ENCODE peak calls at places on chromosome 2, in nine cellular contexts. F is EL; K is activated naive CD4-positive, alpha-beta T cell treated with anti-CD3 and anti-CD28 coated beads, Interleukin-2, amount 50 U/mL, for 16 hours; Q is SK-MEL-5; B is putamen; Z is AG04449; O is cerebellum; C is NCI-H446 treated with DMSO at 0.1 percent for 48 hours; U is sigmoid colon. T is an unnamed sample.

GRCh38 chr2:57376985-57377384 is 669.6 kb upstream of the VRK2 start:
- DNase-seq in O (no peak), B (no peak), C (no peak), Q (peak), Z (no peak), F (peak), K (no peak), U (no peak), T (no peak)

GRCh38 chr2:239548965-239549595 is 148.3 kb upstream of the HDAC4 start:
- DNase-seq in Q (no peak), K (no peak), O (no peak), Z (no peak), B (no peak), F (no peak), C (no peak), U (peak), T (no peak)

GRCh38 chr2:117875786-117876185 is 61.3 kb downstream of the DDX18 start:
- DNase-seq in K (no peak), C (no peak), F (no peak), O (no peak), B (no peak), U (no peak), Z (no peak), Q (no peak), T (no peak)

GRCh38 chr2:111704246-111704645 is 179.7 kb downstream of the ANAPC1 start:
- DNase-seq in F (peak), Z (no peak), C (no peak), B (no peak), K (no peak), Q (no peak), O (no peak), U (no peak), T (peak)

GRCh38 chr2:15385184-15385583 is 175.9 kb downstream of the NBAS start:
- DNase-seq in U (no peak), Z (no peak), B (no peak), Q (no peak), F (no peak), C (peak), O (no peak), K (no peak), T (no peak)

GRCh38 chr2:222939208-222939846 is 78.5 kb downstream of the ACSL3 start:
- DNase-seq in Q (peak), C (no peak), B (peak), O (no peak), F (peak), U (no peak), K (peak), Z (no peak), T (no peak)

GRCh38 chr2:120452131-120452530 is 106.2 kb downstream of the INHBB start:
- DNase-seq in Q (no peak), B (no peak), Z (no peak), U (no peak), F (no peak), O (no peak), C (no peak), K (no peak), T (no peak)

GRCh38 chr2:236531991-236532390 is 37.6 kb upstream of the ACKR3 start:
- DNase-seq in Z (no peak), O (no peak), K (no peak), B (no peak), Q (no peak), F (no peak), U (no peak), C (no peak), T (no peak)

GRCh38 chr2:158125756-158126498 is 24.3 kb downstream of the UPP2 start:
- DNase-seq in K (no peak), F (no peak), Z (no peak), Q (no peak), O (no peak), B (no peak), C (no peak), U (no peak), T (no peak)

GRCh38 chr2:105744091-105744908 is 412 bp upstream of the NCK2 start:
- DNase-seq in U (peak), F (peak), O (peak), Z (no peak), K (peak), Q (peak), B (no peak), C (no peak), T (no peak)

GRCh38 chr2:225013432-225014048 is 28.7 kb downstream of the DOCK10 start:
- DNase-seq in Z (no peak), Q (no peak), U (no peak), O (no peak), K (no peak), C (no peak), F (no peak), B (no peak), T (no peak)

GRCh38 chr2:121506621-121507020 is 24.1 kb upstream of the RNU4ATAC start:
- DNase-seq in C (no peak), B (no peak), Z (no peak), K (no peak), O (no peak), F (no peak), Q (no peak), U (no peak), T (no peak)

GRCh38 chr2:104584393-104584792 is 269.5 kb upstream of the POU3F3 start:
- DNase-seq in C (no peak), O (no peak), B (no peak), U (no peak), K (no peak), F (no peak), Z (no peak), Q (no peak), T (no peak)

GRCh38 chr2:119106301-119106897 is 52.2 kb downstream of the C1QL2 start:
- DNase-seq in F (peak), Q (peak), K (peak), Z (peak), B (no peak), C (no peak), O (no peak), U (peak), T (no peak)

GRCh38 chr2:184685999-184686841 is 87.9 kb downstream of the ZNF804A start:
- DNase-seq in C (peak), B (no peak), K (no peak), U (no peak), O (no peak), Q (no peak), Z (no peak), F (no peak), T (no peak)

GRCh38 chr2:5070257-5070656 is 621.9 kb upstream of the SOX11 start:
- DNase-seq in K (no peak), O (no peak), U (no peak), F (no peak), C (no peak), Z (no peak), Q (no peak), B (no peak), T (no peak)

GRCh38 chr2:137023205-137023604 is 257.9 kb downstream of the THSD7B start:
- DNase-seq in K (no peak), Z (no peak), B (no peak), C (no peak), U (no peak), F (no peak), O (no peak), Q (no peak), T (no peak)

GRCh38 chr2:118810766-118811165 is 36.7 kb downstream of the EN1 start:
- DNase-seq in F (no peak), B (no peak), Q (no peak), C (no peak), U (no peak), O (no peak), Z (no peak), K (no peak), T (no peak)

GRCh38 chr2:241063093-241063551 is 39.0 kb downstream of the MTERF4 start:
- DNase-seq in Q (no peak), C (no peak), O (no peak), K (no peak), Z (no peak), U (peak), F (no peak), B (no peak), T (no peak)

GRCh38 chr2:8441986-8442385 is 239.9 kb upstream of the ID2 start:
- DNase-seq in K (no peak), O (no peak), F (no peak), C (no peak), U (peak), B (no peak), Q (no peak), Z (no peak), T (no peak)

GRCh38 chr2:113150258-113150601 is 22.8 kb downstream of the IL1RN start:
- DNase-seq in B (no peak), C (no peak), K (no peak), F (no peak), U (no peak), O (no peak), Q (no peak), Z (no peak), T (no peak)

GRCh38 chr2:167550448-167550847 is 662.2 kb downstream of the XIRP2 start:
- DNase-seq in K (no peak), C (no peak), U (no peak), Z (no peak), Q (peak), F (peak), O (no peak), B (no peak), T (no peak)

GRCh38 chr2:169768262-169768995 is 30.2 kb upstream of the SSB start:
- DNase-seq in Z (no peak), F (no peak), K (peak), Q (no peak), U (no peak), B (no peak), O (no peak), C (no peak), T (no peak)

T was measured in AG04450.